ENCODE peak calls at places on chromosomes 5 and 9, in four cellular contexts. I is IMR-90, L is H1, N is H9. F is an unnamed sample.

GRCh38 chr5:93800988-93801811 is 59.8 kb upstream of the POU5F2 start:
- DNase-seq in I (peak), L (no peak), N (no peak), F (peak)

GRCh38 chr9:132978451-132979087 is at the start of gene GFI1B:
- DNase-seq in I (no peak), L (no peak), N (peak), F (peak)

GRCh38 chr5:73030995-73031394 is 75.2 kb downstream of the FCHO2 start:
- DNase-seq in I (peak), L (no peak), N (peak), F (peak)

GRCh38 chr9:3956081-3956701 is 343.7 kb downstream of the GLIS3 start:
- DNase-seq in I (peak), L (no peak), N (no peak), F (no peak)

GRCh38 chr9:125659954-125660353 is 47.1 kb downstream of the MAPKAP1 start:
- DNase-seq in I (peak), L (no peak), N (no peak), F (peak)

GRCh38 chr5:150616024-150616470 is 24.4 kb upstream of the SYNPO start:
- DNase-seq in I (no peak), L (no peak), N (no peak), F (no peak)

GRCh38 chr9:80359941-80360881 is 788.4 kb downstream of the TLE4 start:
- DNase-seq in I (no peak), L (no peak), N (no peak), F (no peak)

GRCh38 chr5:133285583-133286021 is 233.8 kb downstream of the HSPA4 start:
- DNase-seq in I (peak), L (no peak), N (no peak), F (no peak)

GRCh38 chr9:16867571-16868311 is 2.7 kb downstream of the BNC2 start:
- DNase-seq in I (peak), L (no peak), N (no peak), F (peak)

GRCh38 chr5:34738381-34738780 is 82.3 kb downstream of the RAI14 start:
- DNase-seq in I (no peak), L (no peak), N (no peak), F (no peak)

GRCh38 chr5:173592050-173592669 is 24.3 kb downstream of the BOD1 start:
- DNase-seq in I (no peak), L (no peak), N (no peak), F (peak)

GRCh38 chr5:9112520-9113291 is 433.2 kb downstream of the SEMA5A start:
- DNase-seq in I (peak), L (no peak), N (no peak), F (no peak)

GRCh38 chr5:140311011-140311467 is 8.1 kb upstream of the PFDN1 start:
- DNase-seq in I (peak), L (no peak), N (no peak), F (peak)

GRCh38 chr9:26746357-26747072 is 146.1 kb downstream of the CAAP1 start:
- DNase-seq in I (peak), L (no peak), N (peak), F (peak)

GRCh38 chr5:160521392-160521663 is 99.7 kb downstream of the PTTG1 start:
- DNase-seq in I (no peak), L (no peak), N (no peak), F (peak)

DNA sequence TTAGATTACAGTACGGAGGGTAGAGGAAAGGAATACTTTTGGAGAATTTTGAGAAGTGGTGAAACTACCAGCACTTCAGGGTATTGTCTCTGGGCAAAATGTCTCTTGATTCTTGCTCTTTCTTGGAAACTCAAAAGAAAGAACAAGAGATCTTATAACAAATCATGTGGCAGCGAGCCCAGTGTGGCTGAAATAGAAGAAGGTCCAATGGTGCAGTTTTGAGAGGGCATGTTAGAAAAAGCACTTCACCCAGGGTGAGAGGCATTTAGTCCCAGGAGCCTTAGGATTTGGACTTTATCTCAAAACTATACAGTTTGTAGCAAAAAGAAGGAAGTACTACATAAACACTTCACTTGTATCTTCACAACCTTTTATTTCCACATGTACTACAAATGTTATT is 39.4 kb downstream of the NNT start:
- DNase-seq in I (peak), L (no peak), N (no peak), F (no peak)
- H3K23ac ChIP-seq in I (no peak), L (no peak), N (no peak), F (no peak)

DNA sequence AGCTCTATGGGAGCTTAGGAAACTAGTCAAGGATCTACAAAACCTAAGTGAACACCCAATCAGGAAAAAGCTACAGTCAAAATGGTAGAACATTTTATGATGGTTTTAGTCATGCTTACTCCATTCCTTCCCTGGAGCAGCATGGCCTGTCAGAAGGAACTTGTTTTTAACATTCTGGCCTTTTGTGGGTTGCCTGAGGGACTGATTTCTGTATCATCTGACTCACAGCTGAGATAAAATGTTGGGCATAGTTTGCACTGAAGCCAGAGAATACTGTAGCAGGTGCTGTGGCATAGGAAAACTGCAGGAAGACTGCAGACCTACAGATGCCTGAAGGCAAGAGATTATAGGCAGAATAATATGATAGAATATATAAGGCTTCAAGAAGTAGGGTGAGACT is 719.6 kb upstream of the GRAMD2B start:
- DNase-seq in I (peak), L (no peak), N (no peak), F (no peak)
- H4K5ac ChIP-seq in I (no peak), L (no peak), N (no peak), F (no peak)

GRCh38 chr5:154309361-154309725 is 118.8 kb downstream of the GALNT10 start:
- DNase-seq in I (peak), L (no peak), N (no peak), F (no peak)
- H2AK5ac ChIP-seq in I (peak), L (no peak), N (no peak), F (no peak)

GRCh38 chr9:128066713-128067621 is at the start of gene NAIF1:
- DNase-seq in I (peak), L (peak), N (peak), F (peak)
- H3K23ac ChIP-seq in I (peak), L (no peak), N (no peak), F (no peak)

DNA sequence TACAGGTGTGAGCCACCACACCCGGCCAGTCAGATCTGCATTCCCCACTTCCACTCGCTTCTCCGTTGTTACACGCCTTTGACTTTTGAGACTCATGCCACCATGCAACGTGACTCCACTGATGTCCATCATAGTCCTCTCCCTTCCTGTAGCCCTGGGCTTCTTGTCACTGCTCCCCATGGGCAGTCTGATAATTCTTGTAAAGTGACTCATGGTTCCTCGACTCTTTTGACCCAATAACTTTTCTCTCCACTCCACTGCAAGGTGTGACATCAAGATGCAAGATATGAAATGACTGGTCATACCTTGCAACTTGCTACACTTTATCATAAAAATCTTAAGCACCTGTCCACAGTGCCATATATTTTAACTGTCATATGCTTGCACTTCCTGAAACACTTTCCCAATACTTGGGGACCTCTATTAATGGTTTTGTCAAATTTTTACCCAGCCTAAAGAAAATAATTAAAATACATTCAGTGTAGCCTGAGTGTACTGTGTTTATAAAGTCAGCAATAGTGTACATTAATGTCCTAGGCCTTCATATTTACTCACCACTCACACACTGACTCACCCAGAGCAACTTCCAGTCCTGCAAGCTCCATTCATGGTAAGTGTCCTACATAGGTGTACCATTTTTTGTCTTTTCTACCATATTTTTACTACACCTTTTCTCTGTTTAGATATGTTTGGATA is 18.6 kb upstream of the ANKRD18A start:
- DNase-seq in I (no peak), L (no peak), N (no peak), F (no peak)
- H4K5ac ChIP-seq in I (no peak), L (no peak), N (no peak), F (no peak)

DNA sequence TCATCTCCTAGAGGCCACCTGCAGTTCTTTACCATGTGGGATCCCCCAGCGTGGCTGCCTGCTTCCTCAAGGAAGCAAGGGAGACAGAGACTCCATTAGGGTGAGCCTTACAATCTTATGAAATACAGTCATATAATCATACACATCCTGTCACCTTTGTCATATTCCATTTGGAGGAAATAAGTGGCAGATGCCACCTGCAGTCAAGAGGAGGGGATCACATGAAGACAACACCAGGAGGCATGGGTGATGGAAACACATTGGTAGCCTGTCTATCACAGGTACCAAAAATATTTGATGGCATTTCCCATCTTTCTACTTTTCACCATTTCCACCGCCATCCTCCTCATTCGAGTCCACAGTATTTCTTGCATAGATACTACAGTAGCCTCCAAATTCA is 15.3 kb upstream of the ERAP1 start:
- DNase-seq in I (no peak), L (no peak), N (no peak), F (no peak)
- H2AK5ac ChIP-seq in I (peak), L (no peak), N (no peak), F (no peak)

F was measured in mesendoderm.